ENCODE peak calls at places on chromosomes 13 and 19, in seven cellular contexts. D is Peyer's patch, F is prostate gland, M is ovary, R is tibial nerve, A is upper lobe of left lung, Z is HCT116. S is an unnamed sample.

GRCh38 chr19:18650468-18651001 is 13.7 kb downstream of the KLHL26 start:
- DNase-seq in M (peak), F (no peak), D (no peak), R (peak), A (peak), Z (no peak), S (peak)

GRCh38 chr19:49847731-49848696 is 2.9 kb upstream of the PTOV1 start:
- DNase-seq in R (no peak), A (no peak), Z (peak), M (no peak), D (no peak), F (no peak), S (no peak)

GRCh38 chr19:48396871-48397176 is 3.4 kb downstream of the GRIN2D start:
- DNase-seq in F (no peak), Z (no peak), D (no peak), A (no peak), M (no peak), R (no peak), S (no peak)

GRCh38 chr13:79779761-79780160 is 298.8 kb downstream of the NDFIP2 start:
- DNase-seq in R (peak), A (no peak), M (peak), Z (no peak), F (peak), D (no peak), S (no peak)

GRCh38 chr19:51090471-51090870 is 7.8 kb upstream of the KLK14 start:
- DNase-seq in R (no peak), Z (no peak), M (no peak), A (no peak), F (no peak), D (no peak), S (no peak)

GRCh38 chr13:51814825-51815650 is 11.1 kb upstream of the DHRS12 start:
- DNase-seq in M (peak), A (no peak), R (peak), Z (peak), F (peak), D (peak), S (no peak)

GRCh38 chr19:41226053-41226873 is 7.2 kb downstream of the AXL start:
- DNase-seq in R (peak), M (peak), F (peak), D (peak), Z (peak), A (peak), S (no peak)

GRCh38 chr19:37977992-37978391 is 71.0 kb downstream of the SIPA1L3 start:
- DNase-seq in A (no peak), D (peak), M (no peak), Z (no peak), R (no peak), F (no peak), S (peak)

GRCh38 chr13:76991432-76991795 is 467 bp upstream of the CLN5 start:
- DNase-seq in A (no peak), M (no peak), R (no peak), Z (no peak), D (peak), F (no peak), S (peak)

GRCh38 chr19:53136432-53136831 is 3.7 kb upstream of the ZNF415 start:
- DNase-seq in M (no peak), R (no peak), D (no peak), F (no peak), A (no peak), Z (no peak), S (no peak)

GRCh38 chr19:17483605-17484002 is 13.3 kb downstream of the SLC27A1 start:
- DNase-seq in F (no peak), Z (no peak), R (no peak), A (no peak), D (no peak), M (no peak), S (no peak)

DNA sequence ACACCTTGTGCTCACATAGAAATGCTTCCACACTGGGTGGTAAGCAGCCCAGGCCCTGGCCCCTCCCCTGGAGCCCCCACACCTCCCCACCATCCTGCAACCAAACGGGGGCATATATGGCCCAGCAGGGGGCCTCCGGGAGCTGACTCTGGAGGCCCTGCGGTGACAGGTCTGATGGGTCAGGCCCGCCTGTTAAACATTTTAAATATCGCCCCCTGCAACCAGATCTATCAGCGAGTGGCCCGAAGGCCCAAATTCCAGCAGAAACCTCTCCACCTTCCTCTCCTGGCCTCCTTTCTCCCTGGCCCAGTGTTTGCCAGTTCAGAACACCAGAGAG is 48.0 kb upstream of the KATNAL1 start:
- DNase-seq in A (peak), M (no peak), Z (no peak), F (no peak), R (no peak), D (peak), S (peak)
- TF ChIP-seq CTCF in A (peak), M (no peak), Z (no peak), F (peak), R (no peak), D (no peak), S (no peak)

GRCh38 chr13:32025730-32026129 is 5.8 kb upstream of the FRY start:
- DNase-seq in D (no peak), F (no peak), R (no peak), A (no peak), M (no peak), Z (no peak), S (no peak)
- H3K4me3 ChIP-seq in D (no peak), F (no peak), R (no peak), A (no peak), M (no peak), Z (no peak), S (no peak)

GRCh38 chr19:1465191-1466016 is 13.6 kb downstream of the C19orf25 start:
- DNase-seq in M (no peak), F (peak), R (no peak), A (peak), D (no peak), Z (no peak), S (no peak)
- TF ChIP-seq POLR2A in M (no peak), F (no peak), R (no peak), A (no peak), D (no peak), Z (no peak), S (no peak)

DNA sequence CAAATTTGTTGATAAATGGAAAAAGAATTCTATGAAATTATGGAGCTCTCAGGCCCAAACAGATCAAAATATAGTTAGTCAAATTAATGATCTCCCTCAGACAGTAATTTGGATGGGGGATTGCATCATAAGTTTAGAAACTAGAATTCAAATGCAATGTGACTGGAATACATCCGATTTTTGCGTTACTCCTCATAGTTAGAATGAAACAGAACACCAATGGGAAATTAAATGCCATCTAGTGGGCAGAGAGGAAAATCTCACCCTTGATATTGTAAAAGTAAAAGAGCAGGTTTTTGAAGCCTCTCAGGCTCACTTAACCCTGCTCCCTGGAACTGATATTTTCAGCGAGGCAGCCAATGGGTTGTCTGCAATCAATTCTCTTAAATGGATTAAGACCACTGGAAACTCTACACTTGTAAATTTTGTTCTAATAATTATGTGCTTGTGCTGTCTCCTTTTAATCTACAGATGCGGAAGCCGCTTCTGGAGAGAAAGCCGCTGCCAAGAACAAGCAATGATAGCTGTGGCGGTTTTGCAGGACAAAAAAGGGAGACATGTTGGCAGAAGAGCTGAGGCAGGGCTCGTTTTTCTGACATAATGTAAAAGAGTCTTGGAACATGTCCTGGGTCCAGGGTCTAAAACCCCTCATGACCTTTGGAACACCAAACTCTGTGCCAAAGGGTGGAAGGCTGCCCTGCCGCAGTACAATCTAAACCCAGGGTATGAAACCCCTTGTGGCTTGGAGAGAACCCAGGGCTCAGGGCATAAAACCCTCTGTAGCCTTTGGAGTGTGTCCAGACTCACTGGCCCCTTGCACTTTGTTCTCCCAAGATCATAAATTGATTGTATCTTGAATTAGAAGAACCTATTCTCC is 12.9 kb downstream of the ZNF417 start:
- DNase-seq in R (no peak), D (no peak), F (no peak), A (no peak), M (no peak), Z (peak), S (peak)
- TF ChIP-seq CTCF in R (no peak), D (no peak), F (peak), A (peak), M (no peak), Z (peak), S (no peak)